ENCODE peak calls at places on chromosomes 5 and 9, in five cellular contexts. L, P, K, J and O are unnamed samples. For H3K36me3, the result is how much of the 10 kb centered on the place peaks cover.

GRCh38 chr5:133869675-133869978 is 98.8 kb downstream of the C5orf15 start:
- DNase-seq in L (no peak), P (no peak), K (no peak), J (no peak), O (no peak)

GRCh38 chr9:6383551-6384225 is 29.3 kb upstream of the UHRF2 start:
- DNase-seq in L (peak), P (no peak), K (peak), J (peak), O (no peak)

GRCh38 chr5:24208540-24209141 is 436.1 kb downstream of the CDH10 start:
- DNase-seq in L (no peak), P (no peak), K (no peak), J (no peak), O (peak)

GRCh38 chr5:50547303-50547702 is 106.2 kb upstream of the EMB start:
- DNase-seq in L (no peak), P (no peak), K (no peak), J (no peak), O (no peak)

GRCh38 chr5:157290981-157291711 is 25.2 kb downstream of the CYFIP2 start:
- DNase-seq in L (no peak), P (no peak), K (peak), J (no peak), O (no peak)

GRCh38 chr5:124935060-124935459 is 188.6 kb upstream of the ZNF608 start:
- DNase-seq in L (peak), P (no peak), K (no peak), J (no peak), O (no peak)

GRCh38 chr5:139651863-139652787 is 4.0 kb downstream of the CXXC5 start:
- DNase-seq in L (peak), P (peak), K (peak), J (peak), O (peak)

GRCh38 chr5:149448831-149449714 is 70.0 kb upstream of the IL17B start:
- DNase-seq in L (no peak), P (no peak), K (no peak), J (no peak), O (peak)

GRCh38 chr9:3099601-3100000 is 255.7 kb upstream of the PUM3 start:
- DNase-seq in L (no peak), P (no peak), K (no peak), J (no peak), O (no peak)

GRCh38 chr5:16807475-16807874 is 128.6 kb downstream of the MYO10 start:
- DNase-seq in L (no peak), P (no peak), K (no peak), J (no peak), O (no peak)

GRCh38 chr9:16178294-16178693 is 625.5 kb downstream of the CCDC171 start:
- DNase-seq in L (no peak), P (no peak), K (no peak), J (no peak), O (no peak)

GRCh38 chr9:99167694-99168093 is 54.0 kb downstream of the ALG2 start:
- DNase-seq in L (no peak), P (no peak), K (no peak), J (no peak), O (no peak)

GRCh38 chr9:76092572-76092971 is 202.1 kb downstream of the PCSK5 start:
- DNase-seq in L (no peak), P (no peak), K (peak), J (no peak), O (no peak)

GRCh38 chr5:57176350-57176857 is 2.5 kb downstream of the GPBP1 start:
- DNase-seq in L (peak), P (peak), K (peak), J (peak), O (no peak)

GRCh38 chr5:115423541-115423940 is 121.0 kb downstream of the FEM1C start:
- DNase-seq in L (no peak), P (no peak), K (peak), J (no peak), O (no peak)

DNA sequence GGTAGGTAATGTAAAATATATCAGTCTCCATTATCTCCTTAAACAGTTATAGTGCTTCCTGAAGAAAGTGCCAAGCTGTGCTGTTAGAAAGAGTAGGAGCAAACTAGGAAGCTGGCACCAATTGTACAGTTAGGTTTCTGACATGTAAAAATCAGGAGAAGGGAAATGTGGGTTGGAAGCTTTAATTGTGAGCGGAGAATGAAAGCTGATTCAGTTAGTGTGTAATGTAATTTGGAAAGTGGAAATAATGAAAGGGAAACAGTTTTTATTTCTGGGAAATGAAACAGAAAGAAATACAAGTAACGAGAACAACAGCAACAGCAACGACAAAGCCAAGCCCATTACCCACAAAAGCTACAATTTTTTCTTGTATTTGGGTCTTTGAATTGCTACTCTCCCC is 48.8 kb upstream of the JAK2 start:
- DNase-seq in L (no peak), P (no peak), K (no peak), J (no peak), O (no peak)
- H3K4me3 ChIP-seq in L (no peak), P (no peak), K (no peak), J (no peak), O (no peak)

GRCh38 chr5:171868236-171868635 is 82.6 kb downstream of the SMIM23 start:
- DNase-seq in L (no peak), P (no peak), K (peak), J (no peak), O (no peak)
- H3K36me3 ChIP-seq in L (under half), P (half or more), K (under half), J (under half), O (under half)

GRCh38 chr5:176809544-176810083 is 745 bp upstream of the UNC5A start:
- DNase-seq in L (peak), P (no peak), K (no peak), J (no peak), O (no peak)

GRCh38 chr5:176812269-176813259 is 2.2 kb downstream of the UNC5A start:
- DNase-seq in L (no peak), P (no peak), K (peak), J (no peak), O (peak)

GRCh38 chr5:176813587-176814312 is 3.4 kb downstream of the UNC5A start:
- DNase-seq in L (no peak), P (no peak), K (no peak), J (no peak), O (peak)

GRCh38 chr5:176810687-176811501 is 535 bp downstream of the UNC5A start:
- DNase-seq in L (peak), P (no peak), K (peak), J (no peak), O (peak)

GRCh38 chr5:176810084-176810597 is at the start of gene UNC5A:
- DNase-seq in L (peak), P (peak), K (peak), J (peak), O (peak)
- H3K4me3 ChIP-seq in L (no peak), P (peak), K (peak), J (no peak), O (peak)

GRCh38 chr9:113596616-113597320 is 133.2 kb downstream of the RGS3 start:
- DNase-seq in L (no peak), P (no peak), K (no peak), J (no peak), O (no peak)
- H3K36me3 ChIP-seq in L (under half), P (under half), K (under half), J (under half), O (under half)

DNA sequence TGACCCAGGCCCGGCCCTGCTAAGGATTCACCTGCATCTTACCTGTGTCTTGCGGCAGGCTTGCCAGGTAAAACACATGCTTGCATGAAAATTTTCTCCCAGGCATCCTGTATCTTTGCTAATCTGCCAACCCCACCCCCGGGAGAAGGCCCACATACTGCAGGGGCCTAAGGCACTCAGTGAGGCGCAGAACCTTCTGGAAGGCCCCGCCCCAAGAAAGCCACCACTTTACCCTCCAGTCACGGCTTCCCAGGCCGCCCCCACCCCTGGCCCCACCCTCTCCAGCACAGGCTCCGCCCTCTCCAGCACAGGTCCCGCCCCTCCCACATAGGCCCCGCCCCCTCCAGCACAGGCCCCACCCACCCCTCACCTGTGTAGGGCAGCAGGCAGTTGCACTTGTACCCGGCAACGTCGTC is 29.8 kb upstream of the SEC16A start:
- DNase-seq in L (no peak), P (no peak), K (peak), J (no peak), O (no peak)
- H3K4me3 ChIP-seq in L (no peak), P (no peak), K (no peak), J (no peak), O (no peak)

DNA sequence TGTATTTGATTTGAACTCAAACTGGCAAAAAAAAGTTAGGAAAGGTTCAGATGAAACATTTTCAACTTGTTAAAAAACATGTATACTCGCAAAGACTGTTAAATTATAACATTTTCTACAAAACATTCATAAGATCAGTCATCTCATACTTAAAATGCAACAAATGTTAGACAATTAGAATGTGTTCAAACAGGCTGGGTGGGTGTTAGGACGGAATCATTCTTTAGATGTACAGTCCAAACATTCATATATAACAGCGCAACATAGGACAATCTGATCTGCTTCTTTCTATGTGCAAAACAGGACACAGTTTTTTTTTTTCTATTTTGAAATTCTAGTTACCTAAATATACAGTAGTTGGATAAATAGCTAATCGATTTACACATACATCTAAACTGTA is 22.2 kb downstream of the IL4 start:
- DNase-seq in L (no peak), P (no peak), K (no peak), J (no peak), O (no peak)
- H3K36me3 ChIP-seq in L (under half), P (under half), K (under half), J (under half), O (under half)

GRCh38 chr5:54515634-54516033 is 1.9 kb upstream of the SNX18 start:
- DNase-seq in L (no peak), P (no peak), K (no peak), J (no peak), O (no peak)
- H3K4me3 ChIP-seq in L (no peak), P (no peak), K (no peak), J (no peak), O (no peak)

GRCh38 chr5:123414975-123415374 is 8.2 kb downstream of the CEP120 start:
- DNase-seq in L (no peak), P (no peak), K (no peak), J (no peak), O (no peak)
- H3K36me3 ChIP-seq in L (under half), P (under half), K (under half), J (under half), O (under half)

DNA sequence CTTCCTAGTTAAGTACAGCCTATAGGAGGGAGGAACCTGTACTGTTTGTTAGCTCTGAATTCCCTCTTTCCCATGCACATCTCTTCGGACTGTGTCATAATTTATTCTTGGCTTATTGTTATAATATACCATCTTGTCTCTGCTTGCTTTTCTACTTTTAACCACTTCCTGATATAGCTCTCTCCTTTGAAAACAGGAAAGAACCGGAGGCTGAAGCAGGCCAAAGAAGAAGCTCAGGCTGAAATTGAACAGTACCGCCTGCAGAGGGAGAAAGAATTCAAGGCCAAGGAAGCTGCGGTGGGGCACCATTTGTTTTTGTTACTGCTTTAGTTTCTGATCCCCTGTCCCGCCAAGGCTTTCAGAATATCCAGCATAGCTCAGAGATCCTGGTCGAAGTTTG is 4.8 kb downstream of the ATP6V1G1 start:
- DNase-seq in L (peak), P (peak), K (no peak), J (peak), O (peak)
- H3K4me3 ChIP-seq in L (no peak), P (peak), K (no peak), J (no peak), O (no peak)

GRCh38 chr5:1498623-1499416 is 24.9 kb downstream of the LPCAT1 start:
- DNase-seq in L (no peak), P (no peak), K (no peak), J (no peak), O (no peak)

GRCh38 chr5:1494780-1495524 is 28.8 kb downstream of the LPCAT1 start:
- DNase-seq in L (no peak), P (peak), K (no peak), J (no peak), O (no peak)

GRCh38 chr5:1495525-1495897 is 28.2 kb downstream of the LPCAT1 start:
- DNase-seq in L (no peak), P (no peak), K (no peak), J (no peak), O (no peak)

GRCh38 chr5:1497795-1498622 is 25.8 kb downstream of the LPCAT1 start:
- DNase-seq in L (no peak), P (no peak), K (no peak), J (no peak), O (no peak)

DNA sequence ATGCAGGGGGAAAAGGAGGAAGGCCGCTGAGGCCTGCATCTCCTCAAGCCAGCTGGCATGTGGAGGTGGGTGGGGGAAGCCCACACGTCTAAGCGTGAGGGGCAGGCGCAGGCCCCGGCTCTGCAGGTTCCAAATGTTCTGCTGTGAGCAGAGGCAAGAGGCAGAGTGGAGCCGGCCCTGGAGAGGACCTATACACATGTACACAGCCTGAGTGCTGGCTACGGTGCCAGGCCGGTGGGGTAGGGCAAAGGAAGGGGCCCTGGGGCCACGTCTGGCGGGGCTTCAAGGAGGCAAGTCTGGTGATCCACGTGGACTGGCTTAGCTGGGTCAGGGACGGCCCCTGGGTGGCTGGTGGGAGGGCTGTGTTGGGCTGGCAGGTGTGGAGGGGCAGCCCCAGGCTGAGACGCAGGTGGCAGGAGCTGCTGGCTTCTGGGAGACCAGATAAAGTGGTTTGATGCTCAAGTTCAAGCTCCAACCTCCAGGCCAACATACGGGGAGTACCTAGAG is 26.4 kb downstream of the LPCAT1 start:
- DNase-seq in L (no peak), P (no peak), K (no peak), J (no peak), O (no peak)
- H3K36me3 ChIP-seq in L (under half), P (under half), K (under half), J (under half), O (under half)